ENCODE peak calls at places on chromosomes 5 and 9, in nine cellular contexts. V, R, L, M, B, O, P, A and S are unnamed samples.

GRCh38 chr9:99752710-99753109 is 69.0 kb upstream of the NR4A3 start:
- DNase-seq in P (peak), M (no peak), O (no peak), R (no peak), V (peak), L (no peak), A (peak), B (no peak), S (no peak)

GRCh38 chr5:1670342-1670741 is 129.3 kb downstream of the MRPL36 start:
- DNase-seq in L (no peak), O (no peak), P (peak), B (no peak), A (peak), R (no peak), M (no peak), V (no peak), S (no peak)

GRCh38 chr9:113361304-113362018 is 12.1 kb downstream of the BSPRY start:
- DNase-seq in A (peak), V (no peak), L (no peak), B (no peak), P (peak), O (no peak), M (no peak), R (no peak), S (no peak)

GRCh38 chr9:127519301-127520166 is 68.2 kb downstream of the LRSAM1 start:
- DNase-seq in R (peak), B (peak), V (no peak), M (peak), L (no peak), O (no peak), A (peak), P (peak), S (no peak)

GRCh38 chr5:14917719-14918118 is 46.1 kb upstream of the ANKH start:
- DNase-seq in R (no peak), L (no peak), V (no peak), M (no peak), A (no peak), O (no peak), B (no peak), P (peak), S (no peak)

GRCh38 chr9:107462691-107463090 is 26.9 kb downstream of the KLF4 start:
- DNase-seq in M (no peak), L (no peak), A (peak), V (no peak), O (no peak), P (peak), R (no peak), B (no peak), S (no peak)

GRCh38 chr9:6838158-6838557 is 80.4 kb downstream of the KDM4C start:
- DNase-seq in B (no peak), L (no peak), A (peak), O (no peak), V (no peak), P (peak), M (no peak), R (no peak), S (no peak)

GRCh38 chr9:14846871-14847311 is 63.3 kb downstream of the FREM1 start:
- DNase-seq in L (peak), R (peak), A (peak), M (peak), V (no peak), P (peak), B (peak), O (no peak), S (peak)

GRCh38 chr5:60929024-60929423 is 15.8 kb downstream of the ERCC8 start:
- DNase-seq in A (peak), R (no peak), M (no peak), B (no peak), L (no peak), P (peak), V (no peak), O (no peak), S (no peak)

GRCh38 chr5:5025774-5026406 is 114.2 kb upstream of the ADAMTS16 start:
- DNase-seq in P (peak), V (peak), M (no peak), L (no peak), O (no peak), R (no peak), A (no peak), B (no peak), S (no peak)

GRCh38 chr5:174951151-174951780 is 226.9 kb downstream of the MSX2 start:
- DNase-seq in B (peak), R (no peak), M (peak), V (peak), L (peak), P (peak), A (peak), O (no peak), S (peak)

GRCh38 chr5:179731791-179732411 is 721 bp upstream of the MAML1 start:
- DNase-seq in A (peak), V (peak), M (peak), B (peak), R (peak), P (peak), O (peak), L (no peak), S (peak)

GRCh38 chr5:143290115-143290514 is 113.4 kb downstream of the NR3C1 start:
- DNase-seq in L (no peak), B (no peak), P (no peak), R (no peak), A (no peak), M (no peak), O (no peak), V (no peak), S (no peak)

GRCh38 chr9:135213566-135213965 is 126.1 kb downstream of the OLFM1 start:
- DNase-seq in V (no peak), R (no peak), P (no peak), B (no peak), A (no peak), L (no peak), O (no peak), M (no peak), S (no peak)

GRCh38 chr5:43592363-43592762 is 10.6 kb upstream of the NNT start:
- DNase-seq in R (no peak), B (no peak), O (no peak), P (no peak), M (no peak), L (no peak), V (no peak), A (no peak), S (no peak)

GRCh38 chr9:5428172-5428571 is 9.6 kb downstream of the PLGRKT start:
- DNase-seq in M (no peak), V (no peak), L (no peak), R (no peak), O (no peak), A (no peak), P (no peak), B (no peak), S (no peak)

GRCh38 chr9:5422276-5422675 is 15.4 kb downstream of the PLGRKT start:
- DNase-seq in M (no peak), O (no peak), A (peak), P (no peak), B (no peak), R (no peak), V (no peak), L (no peak), S (no peak)

GRCh38 chr9:5427005-5427404 is 10.7 kb downstream of the PLGRKT start:
- DNase-seq in O (no peak), A (no peak), L (no peak), P (no peak), B (no peak), M (no peak), R (no peak), V (no peak), S (no peak)

GRCh38 chr9:5428794-5429528 is 8.8 kb downstream of the PLGRKT start:
- DNase-seq in O (no peak), M (no peak), R (no peak), P (peak), L (no peak), V (no peak), B (no peak), A (no peak), S (no peak)

DNA sequence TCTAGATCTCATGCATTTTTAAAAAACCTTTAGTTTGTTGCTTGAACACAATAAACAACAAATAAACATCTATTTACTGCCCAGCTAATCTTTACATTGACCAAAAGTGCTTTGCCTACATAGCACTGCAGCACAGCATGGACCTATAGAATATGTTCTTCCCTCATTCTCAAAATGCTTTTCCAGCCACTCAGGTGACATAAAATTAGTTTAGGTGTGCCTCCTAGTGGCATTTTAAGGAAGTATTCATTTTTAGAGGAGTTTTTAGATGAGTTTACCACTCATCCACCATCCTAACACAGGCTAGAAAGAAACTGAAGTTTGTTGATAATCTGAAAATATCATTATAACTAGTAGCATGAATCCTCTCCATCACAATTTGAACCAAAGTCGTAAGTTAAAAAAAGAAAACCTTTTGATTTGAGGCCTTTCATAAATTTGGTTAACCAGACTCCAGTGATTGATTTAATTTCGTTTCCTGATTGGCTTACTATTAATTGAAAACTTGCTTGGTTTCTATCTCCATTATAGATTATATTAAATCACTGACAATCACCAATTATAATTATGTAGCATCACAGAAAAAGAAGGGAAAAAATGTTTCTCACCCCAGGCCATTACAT is 12.6 kb downstream of the PLGRKT start:
- DNase-seq in L (no peak), O (no peak), B (no peak), V (no peak), A (peak), R (no peak), P (peak), M (peak), S (no peak)
- TF ChIP-seq CTCF in L (peak), O (no peak), B (peak), V (peak), A (peak), R (peak), P (peak), M (peak), S (peak)

GRCh38 chr5:122501087-122501435 is 189.0 kb downstream of the SNCAIP start:
- DNase-seq in P (peak), R (no peak), A (peak), O (no peak), L (no peak), B (peak), V (no peak), M (no peak), S (no peak)
- TF ChIP-seq CTCF in P (no peak), R (no peak), A (no peak), O (no peak), L (no peak), B (no peak), V (no peak), M (no peak), S (no peak)

GRCh38 chr9:77651203-77651602 is 3.1 kb upstream of the GNA14 start:
- DNase-seq in L (no peak), B (no peak), P (no peak), A (no peak), M (no peak), O (no peak), V (no peak), R (no peak), S (no peak)

GRCh38 chr9:77647267-77647658 is 859 bp downstream of the GNA14 start:
- DNase-seq in B (no peak), O (no peak), M (no peak), A (no peak), R (no peak), P (no peak), V (no peak), L (peak), S (no peak)

GRCh38 chr9:77649109-77649812 is 1.1 kb upstream of the GNA14 start:
- DNase-seq in V (no peak), R (no peak), P (peak), O (no peak), M (no peak), B (no peak), A (peak), L (no peak), S (no peak)

GRCh38 chr9:77647659-77648457 is at the start of gene GNA14:
- DNase-seq in O (no peak), R (peak), P (no peak), L (peak), M (no peak), A (peak), B (peak), V (no peak), S (no peak)

GRCh38 chr9:77648458-77649108 is 461 bp upstream of the GNA14 start:
- DNase-seq in B (peak), A (peak), M (no peak), L (peak), V (no peak), P (no peak), O (peak), R (peak), S (no peak)
- TF ChIP-seq CTCF in B (peak), A (no peak), M (no peak), L (peak), V (peak), P (no peak), O (no peak), R (no peak), S (no peak)

DNA sequence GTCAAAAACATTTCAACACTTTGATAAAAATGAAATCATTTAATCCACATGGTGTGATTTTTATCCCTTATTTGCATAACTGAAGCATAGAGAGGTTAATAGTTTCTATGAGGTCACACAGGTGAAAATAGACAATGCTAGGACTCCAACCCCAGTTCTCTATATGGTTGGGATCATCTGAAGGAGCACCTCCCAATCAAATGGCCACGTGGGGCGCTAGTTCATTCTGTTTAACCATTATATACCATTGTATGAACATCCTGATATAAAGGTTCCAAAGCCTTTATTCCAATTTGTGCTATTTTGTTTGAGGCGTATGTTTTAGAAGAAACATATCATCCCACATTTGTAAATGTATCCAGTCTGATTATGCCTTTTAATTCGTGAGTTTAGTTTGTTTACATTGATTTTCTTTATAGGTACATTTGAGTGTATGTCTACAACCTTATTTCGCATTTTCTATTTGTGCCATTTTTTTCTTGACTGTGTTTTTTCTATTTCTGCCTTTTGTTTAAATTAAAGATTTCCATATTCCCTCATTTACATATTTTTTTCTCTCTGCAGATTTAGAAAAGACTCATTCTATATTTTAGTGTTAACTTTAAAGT is 1092.0 kb downstream of the MAT2B start:
- DNase-seq in R (no peak), O (no peak), B (peak), L (peak), V (no peak), P (no peak), A (no peak), M (peak), S (no peak)
- TF ChIP-seq CTCF in R (no peak), O (no peak), B (peak), L (no peak), V (peak), P (peak), A (no peak), M (peak), S (peak)

GRCh38 chr5:149411738-149412519 is 32.8 kb upstream of the IL17B start:
- DNase-seq in R (no peak), A (no peak), L (no peak), P (no peak), M (no peak), B (no peak), V (no peak), O (no peak), S (no peak)

GRCh38 chr5:149412783-149413476 is 33.8 kb upstream of the IL17B start:
- DNase-seq in A (no peak), V (no peak), R (no peak), L (no peak), M (no peak), O (no peak), B (no peak), P (no peak), S (no peak)

GRCh38 chr5:149415245-149415967 is 36.3 kb upstream of the IL17B start:
- DNase-seq in A (no peak), L (no peak), P (peak), B (no peak), O (no peak), M (no peak), R (no peak), V (no peak), S (no peak)

GRCh38 chr5:149414405-149415244 is 35.5 kb upstream of the IL17B start:
- DNase-seq in R (no peak), L (no peak), P (peak), A (peak), M (no peak), B (no peak), V (no peak), O (no peak), S (no peak)

GRCh38 chr5:149413477-149414210 is 34.6 kb upstream of the IL17B start:
- DNase-seq in R (no peak), M (no peak), B (no peak), V (no peak), L (no peak), O (no peak), A (no peak), P (no peak), S (no peak)
- TF ChIP-seq CTCF in R (no peak), M (no peak), B (no peak), V (no peak), L (no peak), O (no peak), A (no peak), P (no peak), S (no peak)

DNA sequence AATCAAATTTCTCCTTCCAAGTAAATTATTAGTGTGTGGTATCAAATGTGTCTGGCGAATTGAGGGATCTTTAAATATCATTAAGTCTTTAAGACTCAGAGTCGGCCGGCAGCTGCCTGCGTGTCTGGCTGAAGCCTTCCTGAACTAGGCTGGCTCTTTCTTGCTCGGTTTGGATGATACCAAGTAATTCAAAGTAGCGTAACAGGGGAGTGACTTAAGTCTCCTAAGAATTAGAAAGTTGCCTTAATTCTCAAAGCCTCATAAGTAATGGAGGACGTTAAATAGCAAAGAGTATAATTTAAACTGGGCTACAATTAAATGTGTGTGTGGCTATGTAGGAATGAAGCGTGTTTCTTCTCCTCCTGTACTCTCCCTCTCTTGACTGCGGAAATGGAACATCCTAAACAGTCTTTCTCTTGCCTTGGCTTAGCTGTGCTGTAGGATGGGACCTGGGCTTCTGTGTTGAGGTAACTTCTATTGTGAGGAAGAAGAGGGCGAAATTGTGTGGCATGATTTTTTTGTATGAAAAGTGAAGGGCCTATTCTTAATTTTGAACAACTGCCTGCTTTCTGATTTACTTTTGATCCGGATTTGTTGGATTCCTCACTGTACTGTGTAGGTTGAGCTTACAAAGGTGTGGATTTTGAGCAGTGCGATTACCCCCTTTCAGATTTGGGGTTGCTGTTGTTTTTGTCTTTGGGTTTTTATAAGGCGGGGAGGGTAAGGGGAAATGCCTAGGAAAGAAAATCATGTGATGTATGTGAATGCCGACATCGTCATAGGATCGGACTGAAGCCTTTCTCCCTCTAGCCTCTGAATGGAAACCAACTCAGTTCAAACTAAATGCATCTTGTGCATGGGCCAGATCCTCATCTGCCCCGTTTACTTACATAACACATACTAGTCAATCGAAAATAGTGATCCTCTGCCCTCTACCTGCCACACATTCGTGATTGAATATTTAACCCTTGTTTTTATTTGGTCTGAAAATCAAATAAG is 29.9 kb downstream of the CPEB4 start:
- DNase-seq in P (peak), B (peak), O (no peak), L (peak), V (no peak), R (peak), A (peak), M (peak), S (peak)
- TF ChIP-seq CTCF in P (no peak), B (no peak), O (no peak), L (no peak), V (no peak), R (no peak), A (no peak), M (peak), S (peak)

DNA sequence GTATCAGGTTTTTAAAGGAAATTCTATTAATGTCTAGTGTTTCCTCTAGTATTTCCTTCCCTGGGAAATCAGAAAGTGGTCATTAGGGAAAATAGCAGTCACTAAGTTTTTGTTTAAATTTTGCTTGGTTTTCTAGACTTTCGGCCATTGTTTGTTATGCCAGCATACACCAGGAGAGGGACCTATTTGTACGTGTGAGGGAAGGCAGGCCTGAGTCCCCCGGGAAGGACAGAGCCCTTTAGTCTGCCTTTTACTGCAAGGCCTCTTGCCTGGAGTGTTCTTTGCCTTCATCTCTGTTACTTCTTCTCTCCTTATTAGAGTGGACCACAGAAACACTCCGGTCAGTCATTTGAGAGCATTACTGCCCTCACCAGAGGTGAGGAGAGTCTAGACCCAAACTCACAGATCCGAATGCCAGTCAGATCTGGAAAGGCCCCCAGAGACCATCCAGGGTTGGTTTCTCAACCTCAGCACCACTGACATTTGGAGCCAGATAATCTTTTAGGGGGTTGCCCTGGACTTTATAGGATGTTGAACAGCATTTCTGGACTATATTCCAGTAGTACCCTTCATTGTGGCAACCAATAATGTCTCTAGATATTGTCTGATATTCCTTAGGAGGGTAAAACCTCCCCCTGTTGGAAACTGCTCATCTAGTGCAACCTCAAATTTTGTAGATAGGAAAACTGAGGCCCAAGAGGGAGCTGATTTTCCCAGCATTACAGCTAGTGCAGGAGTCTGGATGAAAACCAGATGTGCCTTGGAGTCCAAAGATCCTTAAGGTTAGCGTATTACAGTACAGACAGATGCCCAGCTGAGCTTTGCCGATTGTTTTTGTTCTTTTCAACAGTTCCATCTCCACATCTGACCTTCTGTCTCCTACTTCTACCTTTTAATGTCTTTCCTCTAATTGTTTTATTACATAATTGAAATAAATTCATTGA is 93.0 kb upstream of the NIPAL4 start:
- DNase-seq in O (no peak), L (peak), B (peak), V (no peak), R (no peak), P (peak), M (no peak), A (peak), S (peak)
- TF ChIP-seq CTCF in O (no peak), L (peak), B (peak), V (peak), R (no peak), P (peak), M (no peak), A (peak), S (peak)